ENCODE peak calls at places on chromosomes 2 and 18, in six cellular contexts. P, V, H, N, A and U are unnamed samples.
A peak's percentile ranks its signal among the peaks of the same experiment; 100 is the strongest.

GRCh38 chr2:17309741-17310339 is 208.4 kb downstream of the RAD51AP2 start:
- DNase-seq in V (no peak), P (no peak), H (peak; percentile 86), N (peak; percentile 40), A (peak; percentile 58), U (no peak)

GRCh38 chr2:109129921-109130725 is 1.1 kb downstream of the SH3RF3 start:
- DNase-seq in N (peak; percentile 37), H (no peak), P (no peak), V (peak; percentile 37), A (peak; percentile 20), U (no peak)

GRCh38 chr2:36456227-36456788 is 100.7 kb downstream of the CRIM1 start:
- DNase-seq in V (peak; percentile 92), H (peak; percentile 23), A (peak; percentile 94), P (peak; percentile 51), N (no peak), U (no peak)

GRCh38 chr18:36693931-36694661 is 134.7 kb downstream of the TPGS2 start:
- DNase-seq in A (no peak), N (no peak), H (peak; percentile 52), V (no peak), P (peak; percentile 65), U (no peak)

GRCh38 chr2:233117811-233118480 is 57.8 kb downstream of the INPP5D start:
- DNase-seq in V (no peak), A (no peak), N (no peak), H (no peak), P (no peak), U (no peak)

GRCh38 chr18:67665266-67665665 is 148.7 kb upstream of the DSEL start:
- DNase-seq in P (peak; percentile 75), H (no peak), N (no peak), V (no peak), A (peak; percentile 30), U (no peak)

GRCh38 chr2:200379481-200380120 is 73.1 kb downstream of the SPATS2L start:
- DNase-seq in P (no peak), A (no peak), V (no peak), N (no peak), H (no peak), U (no peak)

GRCh38 chr2:235665656-235666239 is 171.9 kb downstream of the AGAP1 start:
- DNase-seq in N (no peak), V (no peak), H (no peak), A (no peak), P (no peak), U (no peak)

GRCh38 chr2:84290537-84290936 is 168.5 kb downstream of the SUCLG1 start:
- DNase-seq in N (no peak), P (no peak), H (no peak), V (no peak), A (no peak), U (no peak)

GRCh38 chr2:119819846-119820245 is 60.1 kb downstream of the PTPN4 start:
- DNase-seq in H (no peak), N (no peak), V (no peak), A (no peak), P (no peak), U (no peak)

GRCh38 chr2:232204457-232204931 is 174.1 kb upstream of the ALPP start:
- DNase-seq in H (no peak), P (no peak), A (peak; percentile 15), N (no peak), V (peak; percentile 57), U (no peak)

GRCh38 chr2:21369787-21370186 is 246.0 kb downstream of the TDRD15 start:
- DNase-seq in V (no peak), P (no peak), N (no peak), H (no peak), A (no peak), U (no peak)

GRCh38 chr2:120716641-120717585 is 18.8 kb upstream of the GLI2 start:
- DNase-seq in P (no peak), H (no peak), V (no peak), N (no peak), A (no peak), U (no peak)

GRCh38 chr2:119024568-119024967 is 82.6 kb downstream of the MARCO start:
- DNase-seq in P (no peak), A (no peak), H (no peak), V (no peak), N (no peak), U (no peak)

GRCh38 chr2:26609133-26609532 is 32.0 kb downstream of the CIB4 start:
- DNase-seq in H (no peak), N (peak; percentile 37), A (no peak), P (no peak), V (no peak), U (no peak)

GRCh38 chr2:206217162-206217561 is 57.3 kb upstream of the ZDBF2 start:
- DNase-seq in V (no peak), N (no peak), A (no peak), P (no peak), H (no peak), U (no peak)

GRCh38 chr2:221484761-221485499 is 87.2 kb downstream of the EPHA4 start:
- DNase-seq in A (no peak), N (no peak), V (no peak), P (no peak), H (no peak), U (no peak)

DNA sequence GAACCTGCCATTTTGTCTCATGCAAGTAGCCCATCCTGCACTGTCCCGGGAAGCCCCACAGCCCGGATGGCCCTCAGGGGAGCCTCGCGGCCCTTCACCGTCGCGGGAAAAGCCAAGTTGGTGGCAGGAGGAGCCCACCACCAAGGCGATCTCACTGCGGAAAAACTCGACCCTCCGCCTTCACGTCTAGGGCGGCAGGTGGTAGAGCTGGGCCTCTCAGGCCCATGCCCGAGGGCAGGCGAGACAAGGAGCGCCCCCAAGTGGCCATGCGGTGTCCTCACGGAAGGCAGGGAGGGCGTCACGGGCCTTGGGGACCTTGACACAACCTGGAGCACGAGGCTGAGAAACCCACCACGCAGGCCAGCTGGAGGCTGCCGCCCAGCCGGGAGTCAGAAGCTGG is 34.8 kb upstream of the SKA1 start:
- DNase-seq in P (no peak), H (no peak), V (no peak), N (no peak), A (no peak), U (no peak)
- TF ChIP-seq CTCF in P (peak; percentile 20), H (no peak), V (no peak), N (no peak), A (no peak), U (no peak)

DNA sequence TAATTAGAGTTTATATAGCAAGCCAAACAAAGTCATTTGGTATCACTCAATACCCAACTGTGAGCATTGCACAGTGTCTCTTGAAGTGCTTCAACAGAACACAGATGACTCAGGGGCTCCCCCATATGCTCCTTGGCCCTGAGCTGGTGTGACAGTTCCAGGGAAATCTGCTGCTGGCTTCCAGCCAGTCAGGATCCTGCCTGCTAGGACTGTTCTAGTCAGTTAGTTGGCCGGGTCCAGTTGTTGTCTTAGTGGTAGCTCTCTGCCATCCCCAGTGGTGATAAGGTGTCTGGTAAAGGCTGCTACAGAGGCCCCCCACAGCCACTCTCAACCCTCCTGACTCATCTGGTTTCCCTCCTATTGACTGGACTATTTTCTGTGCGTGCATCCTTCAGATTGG is 100.3 kb downstream of the IRS1 start:
- DNase-seq in H (peak; percentile 30), A (peak; percentile 63), V (peak; percentile 73), P (peak; percentile 39), N (no peak), U (no peak)
- TF ChIP-seq CTCF in H (no peak), A (peak; percentile 10), V (no peak), P (no peak), N (no peak), U (no peak)

DNA sequence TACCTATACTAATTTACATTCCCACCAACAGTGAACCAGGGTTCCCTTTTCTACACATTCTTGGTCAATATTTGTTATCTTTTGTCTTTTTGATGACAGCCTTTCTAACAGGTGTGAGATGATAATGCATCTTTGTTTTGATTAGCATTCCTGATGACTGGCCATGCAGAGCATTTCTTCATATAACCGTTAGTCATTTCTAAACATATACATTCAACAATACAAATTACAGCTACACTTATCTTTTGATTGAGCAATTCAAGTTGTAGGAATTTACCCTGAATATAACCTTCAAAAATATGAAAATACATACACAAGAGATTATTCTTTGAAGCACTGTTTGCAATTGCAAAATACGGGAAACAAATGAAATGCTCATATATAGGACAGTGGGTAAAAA is 94.9 kb downstream of the TMEM131 start:
- DNase-seq in N (no peak), V (no peak), H (no peak), P (no peak), A (peak; percentile 66), U (no peak)
- TF ChIP-seq CTCF in N (no peak), V (no peak), H (no peak), P (no peak), A (no peak), U (no peak)

DNA sequence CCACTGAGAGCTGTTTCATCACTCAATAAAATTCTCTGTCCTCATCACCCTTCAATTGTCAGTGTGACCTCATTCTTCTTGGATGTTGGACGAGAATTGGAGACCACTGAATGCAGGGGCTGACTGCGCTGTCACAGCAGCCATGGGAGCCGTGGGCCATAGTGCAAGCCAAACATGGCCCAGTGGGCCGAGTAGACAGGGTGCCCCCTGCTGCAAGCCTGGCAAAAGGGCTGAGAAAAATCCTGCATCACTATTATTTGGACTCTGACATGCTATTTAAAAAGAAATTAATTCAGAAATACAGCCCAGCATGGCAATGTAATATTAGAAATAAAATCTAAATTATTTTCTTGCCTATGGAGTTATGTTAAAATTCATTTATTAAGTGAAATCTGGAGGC is 67.8 kb upstream of the FAM98A start:
- DNase-seq in A (no peak), V (no peak), P (no peak), H (no peak), N (no peak), U (no peak)
- TF ChIP-seq CTCF in A (no peak), V (no peak), P (peak; percentile 21), H (no peak), N (no peak), U (no peak)

GRCh38 chr2:30707304-30707903 is 99.8 kb downstream of the CAPN13 start:
- DNase-seq in N (no peak), H (no peak), A (no peak), P (no peak), V (no peak), U (no peak)
- TF ChIP-seq CTCF in N (no peak), H (no peak), A (no peak), P (peak; percentile 43), V (no peak), U (no peak)